ENCODE peak calls at places on chromosomes 12 and 14, in nine cellular contexts. Z is cardiac fibroblast, G is lower leg skin, K is fibroblast of mammary gland, C is GM10248, V is upper lobe of right lung, H is Calu3, W is left lung, N is ascending aorta. P is an unnamed sample.

GRCh38 chr12:132661972-132662371 is 25.2 kb downstream of the POLE start:
- DNase-seq in Z (no peak), G (no peak), K (no peak), C (no peak), V (no peak), H (no peak), W (no peak), N (peak; percentile 28), P (no peak)

GRCh38 chr14:32073537-32074189 is 3.4 kb upstream of the ARHGAP5 start:
- DNase-seq in Z (peak; percentile 91), G (peak; percentile 76), K (peak; percentile 87), C (peak; percentile 64), V (no peak), H (peak; percentile 65), W (no peak), N (peak; percentile 79), P (no peak)

GRCh38 chr12:1216560-1216959 is 225.5 kb downstream of the ERC1 start:
- DNase-seq in Z (no peak), G (no peak), K (no peak), C (no peak), V (no peak), H (no peak), W (no peak), N (no peak), P (no peak)

GRCh38 chr12:25200703-25201102 is 5.7 kb downstream of the ETFRF1 start:
- DNase-seq in Z (peak; percentile 34), G (no peak), K (peak; percentile 24), C (no peak), V (no peak), H (no peak), W (no peak), N (no peak), P (no peak)

GRCh38 chr12:115468087-115468510 is 784.1 kb upstream of the TBX3 start:
- DNase-seq in Z (peak; percentile 31), G (no peak), K (peak; percentile 23), C (no peak), V (no peak), H (no peak), W (no peak), N (no peak), P (no peak)

GRCh38 chr12:48979602-48980388 is 1.7 kb downstream of the WNT1 start:
- DNase-seq in Z (no peak), G (no peak), K (no peak), C (peak; percentile 55), V (no peak), H (no peak), W (no peak), N (no peak), P (no peak)

GRCh38 chr14:99481745-99482099 is 513 bp downstream of the CCNK start:
- DNase-seq in Z (peak; percentile 43), G (no peak), K (peak; percentile 33), C (no peak), V (no peak), H (peak; percentile 6), W (no peak), N (no peak), P (no peak)

GRCh38 chr12:52748578-52748977 is 28.6 kb downstream of the KRT76 start:
- DNase-seq in Z (no peak), G (no peak), K (no peak), C (no peak), V (no peak), H (no peak), W (no peak), N (no peak), P (no peak)

GRCh38 chr12:70644836-70645235 is 7.6 kb upstream of the PTPRB start:
- DNase-seq in Z (no peak), G (no peak), K (no peak), C (no peak), V (no peak), H (no peak), W (no peak), N (no peak), P (no peak)

GRCh38 chr14:24996930-24997329 is 53.0 kb downstream of the STXBP6 start:
- DNase-seq in Z (no peak), G (no peak), K (no peak), C (no peak), V (no peak), H (no peak), W (no peak), N (no peak), P (no peak)

GRCh38 chr14:24997335-24997734 is 52.6 kb downstream of the STXBP6 start:
- DNase-seq in Z (no peak), G (no peak), K (no peak), C (no peak), V (no peak), H (no peak), W (no peak), N (no peak), P (no peak)

GRCh38 chr14:24992624-24993360 is 57.2 kb downstream of the STXBP6 start:
- DNase-seq in Z (no peak), G (no peak), K (no peak), C (peak; percentile 12), V (no peak), H (no peak), W (no peak), N (no peak), P (no peak)

GRCh38 chr14:24993631-24994030 is 56.3 kb downstream of the STXBP6 start:
- DNase-seq in Z (no peak), G (no peak), K (no peak), C (no peak), V (no peak), H (no peak), W (no peak), N (no peak), P (no peak)

DNA sequence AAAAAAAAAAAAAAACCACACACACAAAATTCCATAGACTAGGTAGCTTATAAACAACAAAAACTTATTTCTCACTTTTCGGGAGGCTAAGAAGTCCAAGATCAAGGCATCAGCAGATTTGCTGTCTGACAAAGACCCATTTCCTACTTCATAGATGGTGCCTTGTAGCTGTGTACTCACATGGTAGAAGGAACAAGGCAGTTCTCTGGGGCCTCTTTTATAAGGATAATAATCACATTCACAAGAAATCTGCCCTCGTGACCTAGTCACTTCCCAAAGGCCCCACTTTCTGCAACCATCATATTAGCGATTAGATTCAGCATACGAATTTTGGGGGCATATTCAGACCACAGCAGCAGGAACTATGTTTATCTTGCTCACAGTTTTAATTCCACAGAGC is 54.9 kb downstream of the STXBP6 start:
- DNase-seq in Z (no peak), G (no peak), K (no peak), C (no peak), V (no peak), H (no peak), W (no peak), N (no peak), P (no peak)
- TF ChIP-seq CTCF in Z (no peak), G (no peak), K (no peak), C (no peak), V (no peak), H (no peak), W (no peak), N (no peak), P (no peak)

DNA sequence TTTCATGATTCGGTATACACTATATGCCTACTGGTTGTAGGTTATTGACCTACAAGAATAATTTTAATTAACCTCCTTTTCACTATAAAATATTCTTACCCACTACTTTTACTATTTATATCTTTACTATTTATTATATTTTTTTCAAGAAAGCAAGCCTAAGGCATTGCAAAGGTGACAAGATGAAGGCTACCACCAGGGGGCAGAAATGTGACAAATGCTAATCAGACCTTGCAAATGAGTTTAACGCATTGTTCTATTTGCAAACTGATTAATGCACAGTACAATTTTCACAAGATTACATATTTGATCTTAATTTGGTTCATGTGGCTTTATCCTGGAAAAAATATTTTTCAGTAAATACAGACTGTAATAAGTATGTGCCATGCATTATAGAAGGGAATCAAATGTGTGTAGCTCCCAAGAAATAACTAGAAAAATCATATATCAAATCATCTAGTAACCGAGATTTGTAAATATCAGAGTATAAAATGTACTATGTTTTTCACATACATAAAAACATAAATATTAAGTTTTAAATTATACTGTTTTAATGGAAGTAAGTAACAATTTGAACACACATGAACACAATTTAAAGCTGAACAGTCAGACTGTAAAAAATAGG is 107.0 kb downstream of the ADAMTS20 start:
- DNase-seq in Z (peak; percentile 78), G (peak; percentile 19), K (peak; percentile 70), C (peak; percentile 10), V (no peak), H (peak; percentile 68), W (no peak), N (no peak), P (no peak)
- TF ChIP-seq CTCF in Z (peak; percentile 81), G (no peak), K (peak; percentile 95), C (peak; percentile 75), V (peak; percentile 73), H (peak; percentile 48), W (peak; percentile 58), N (peak; percentile 49), P (peak; percentile 35)

DNA sequence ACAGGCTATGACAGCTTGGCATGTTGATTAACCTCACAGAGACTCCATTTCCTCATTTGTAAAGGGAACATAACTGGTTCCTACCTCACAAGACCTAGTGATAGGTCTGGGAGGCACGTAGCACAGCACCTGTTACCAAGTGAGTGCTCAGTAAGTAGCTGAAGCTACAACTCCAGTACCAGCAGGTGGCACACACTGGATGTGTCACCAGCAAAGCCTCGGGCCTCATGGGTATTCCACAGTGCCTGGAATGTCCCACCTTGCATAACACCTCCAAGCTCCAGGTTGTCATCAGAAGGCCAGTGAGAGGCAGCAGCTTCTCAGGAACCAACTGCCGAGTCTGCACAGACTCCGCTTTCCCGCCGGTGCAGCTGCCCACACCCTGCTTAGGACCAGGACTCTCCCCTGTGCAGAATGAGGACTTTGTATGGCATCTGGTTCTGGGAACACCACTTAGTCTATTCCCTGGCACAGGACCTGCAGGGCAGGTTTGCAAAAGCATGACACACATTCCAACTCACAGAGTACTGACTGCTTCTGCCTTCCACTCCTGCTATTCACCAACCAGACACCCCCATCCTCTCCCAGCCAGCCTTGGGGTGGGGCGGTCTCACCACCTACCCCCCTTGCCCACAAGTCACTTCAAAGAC is 4.2 kb downstream of the VDR start:
- DNase-seq in Z (no peak), G (no peak), K (no peak), C (peak; percentile 26), V (peak; percentile 76), H (peak; percentile 67), W (peak; percentile 63), N (no peak), P (peak; percentile 80)
- TF ChIP-seq CTCF in Z (no peak), G (no peak), K (no peak), C (no peak), V (peak; percentile 18), H (no peak), W (no peak), N (no peak), P (peak; percentile 33)

GRCh38 chr12:26832817-26833691 is at the start of gene ITPR2:
- DNase-seq in Z (peak; percentile 94), G (peak; percentile 91), K (peak; percentile 74), C (peak; percentile 99), V (peak; percentile 98), H (peak; percentile 92), W (peak; percentile 95), N (peak; percentile 98), P (peak; percentile 95)
- TF ChIP-seq CTCF in Z (peak; percentile 1), G (no peak), K (no peak), C (peak; percentile 66), V (no peak), H (peak; percentile 19), W (peak; percentile 9), N (peak; percentile 21), P (no peak)

DNA sequence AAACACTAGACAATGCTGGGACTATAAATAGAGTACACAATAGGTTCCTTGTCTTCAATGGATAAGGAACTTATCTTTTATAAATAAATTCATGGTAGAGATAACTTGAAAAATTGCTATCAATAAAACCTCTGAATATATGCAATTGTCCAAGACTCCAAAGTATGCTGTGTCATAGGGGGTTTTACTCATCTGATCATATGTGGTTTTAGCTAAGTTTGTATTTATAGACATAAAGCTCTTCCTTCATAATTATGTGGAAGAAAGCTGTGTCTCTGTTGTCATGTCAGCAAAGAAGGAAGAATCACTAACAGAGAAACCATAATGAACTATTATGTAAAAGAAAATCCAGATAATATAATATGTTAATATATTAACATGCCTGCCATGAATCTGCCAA is 111.5 kb upstream of the ATXN7L3B start:
- DNase-seq in Z (no peak), G (no peak), K (no peak), C (no peak), V (no peak), H (no peak), W (no peak), N (no peak), P (no peak)
- TF ChIP-seq CTCF in Z (no peak), G (no peak), K (no peak), C (no peak), V (no peak), H (no peak), W (no peak), N (no peak), P (no peak)